ENCODE peak calls at places on chromosomes 5 and 9, in nine cellular contexts. D, Z, S, Q, E, J, V, W and T are unnamed samples.

GRCh38 chr5:154771383-154771901 is 16.3 kb downstream of the LARP1 start:
- DNase-seq in D (peak), Z (no peak), S (peak), Q (peak), E (no peak), J (no peak), V (peak), W (peak), T (no peak)

GRCh38 chr5:78482948-78483347 is 122.5 kb downstream of the SCAMP1 start:
- DNase-seq in D (no peak), Z (no peak), S (no peak), Q (no peak), E (no peak), J (no peak), V (no peak), W (no peak), T (no peak)

GRCh38 chr5:147168578-147169327 is 66.1 kb upstream of the STK32A start:
- DNase-seq in D (no peak), Z (no peak), S (no peak), Q (no peak), E (no peak), J (no peak), V (no peak), W (no peak), T (no peak)

GRCh38 chr5:180129291-180130190 is 58.0 kb upstream of the RNF130 start:
- DNase-seq in D (peak), Z (no peak), S (no peak), Q (no peak), E (no peak), J (no peak), V (no peak), W (no peak), T (peak)

GRCh38 chr9:120264528-120264927 is 315.4 kb downstream of the CDK5RAP2 start:
- DNase-seq in D (no peak), Z (no peak), S (no peak), Q (no peak), E (no peak), J (no peak), V (no peak), W (no peak), T (no peak)

GRCh38 chr9:80885894-80886293 is 803.5 kb downstream of the TLE1 start:
- DNase-seq in D (no peak), Z (no peak), S (no peak), Q (peak), E (peak), J (no peak), V (no peak), W (peak), T (peak)

GRCh38 chr9:134922932-134923240 is 5.2 kb upstream of the FCN1 start:
- DNase-seq in D (no peak), Z (no peak), S (no peak), Q (no peak), E (no peak), J (no peak), V (no peak), W (no peak), T (no peak)

GRCh38 chr5:17355585-17356346 is 138.3 kb downstream of the BASP1 start:
- DNase-seq in D (no peak), Z (no peak), S (peak), Q (no peak), E (peak), J (no peak), V (no peak), W (no peak), T (no peak)

GRCh38 chr9:32589083-32589713 is 16.2 kb upstream of the NDUFB6 start:
- DNase-seq in D (peak), Z (no peak), S (no peak), Q (peak), E (peak), J (no peak), V (no peak), W (peak), T (no peak)

GRCh38 chr5:16492398-16493175 is 27.0 kb upstream of the ZNF622 start:
- DNase-seq in D (peak), Z (no peak), S (peak), Q (no peak), E (peak), J (no peak), V (no peak), W (peak), T (no peak)

GRCh38 chr9:76290555-76290954 is 103.7 kb downstream of the RFK start:
- DNase-seq in D (no peak), Z (no peak), S (no peak), Q (no peak), E (no peak), J (no peak), V (no peak), W (no peak), T (no peak)

GRCh38 chr9:91836515-91836914 is 113.5 kb downstream of the ROR2 start:
- DNase-seq in D (no peak), Z (no peak), S (no peak), Q (no peak), E (no peak), J (no peak), V (no peak), W (no peak), T (no peak)

GRCh38 chr5:124599048-124599973 is 147.1 kb downstream of the ZNF608 start:
- DNase-seq in D (peak), Z (no peak), S (no peak), Q (peak), E (peak), J (no peak), V (no peak), W (peak), T (peak)

GRCh38 chr5:174794941-174795672 is 70.7 kb downstream of the MSX2 start:
- DNase-seq in D (no peak), Z (no peak), S (peak), Q (no peak), E (no peak), J (no peak), V (no peak), W (no peak), T (no peak)

GRCh38 chr5:117713585-117714198 is 1139.1 kb upstream of the SEMA6A start:
- DNase-seq in D (no peak), Z (no peak), S (no peak), Q (no peak), E (no peak), J (no peak), V (peak), W (no peak), T (no peak)

GRCh38 chr9:34501889-34502425 is 20.8 kb downstream of the ENHO start:
- DNase-seq in D (peak), Z (no peak), S (peak), Q (peak), E (peak), J (no peak), V (no peak), W (peak), T (peak)

GRCh38 chr9:12916037-12916436 is 141.2 kb downstream of the LURAP1L start:
- DNase-seq in D (peak), Z (no peak), S (no peak), Q (peak), E (no peak), J (no peak), V (peak), W (peak), T (no peak)

GRCh38 chr9:30120654-30121053 is 2263.8 kb upstream of the ACO1 start:
- DNase-seq in D (no peak), Z (no peak), S (no peak), Q (no peak), E (no peak), J (no peak), V (no peak), W (no peak), T (no peak)

GRCh38 chr5:59088546-59088945 is 505.7 kb downstream of the RAB3C start:
- DNase-seq in D (no peak), Z (no peak), S (no peak), Q (no peak), E (no peak), J (no peak), V (no peak), W (no peak), T (no peak)

GRCh38 chr9:2576631-2577030 is 45.0 kb upstream of the VLDLR start:
- DNase-seq in D (no peak), Z (no peak), S (no peak), Q (no peak), E (peak), J (no peak), V (no peak), W (no peak), T (no peak)

GRCh38 chr9:126397056-126397455 is 70.4 kb downstream of the MVB12B start:
- DNase-seq in D (no peak), Z (peak), S (no peak), Q (no peak), E (no peak), J (peak), V (no peak), W (no peak), T (no peak)

GRCh38 chr5:127766556-127767335 is 63.6 kb downstream of the CCDC192 start:
- DNase-seq in D (no peak), Z (no peak), S (no peak), Q (no peak), E (no peak), J (no peak), V (no peak), W (no peak), T (no peak)

GRCh38 chr5:60844429-60844890 is 391 bp upstream of the ELOVL7 start:
- DNase-seq in D (no peak), Z (no peak), S (no peak), Q (no peak), E (no peak), J (no peak), V (no peak), W (peak), T (no peak)

GRCh38 chr5:14097998-14098471 is 45.1 kb upstream of the TRIO start:
- DNase-seq in D (peak), Z (no peak), S (peak), Q (no peak), E (peak), J (no peak), V (no peak), W (no peak), T (no peak)

GRCh38 chr5:94288937-94289336 is 329.5 kb downstream of the KIAA0825 start:
- DNase-seq in D (peak), Z (no peak), S (peak), Q (no peak), E (peak), J (no peak), V (no peak), W (no peak), T (no peak)

GRCh38 chr5:134124289-134125194 is 10.1 kb downstream of the TCF7 start:
- DNase-seq in D (peak), Z (no peak), S (peak), Q (no peak), E (peak), J (no peak), V (no peak), W (no peak), T (no peak)

GRCh38 chr9:115944166-115944948 is 209.2 kb upstream of the PAPPA start:
- DNase-seq in D (peak), Z (no peak), S (peak), Q (peak), E (no peak), J (no peak), V (no peak), W (peak), T (no peak)

GRCh38 chr9:76045217-76045616 is 154.7 kb downstream of the PCSK5 start:
- DNase-seq in D (no peak), Z (no peak), S (no peak), Q (peak), E (no peak), J (no peak), V (no peak), W (no peak), T (no peak)

GRCh38 chr5:124932791-124933600 is 186.6 kb upstream of the ZNF608 start:
- DNase-seq in D (no peak), Z (no peak), S (peak), Q (no peak), E (no peak), J (no peak), V (no peak), W (no peak), T (no peak)

GRCh38 chr9:22037954-22038690 is 29.0 kb upstream of the CDKN2B start:
- DNase-seq in D (peak), Z (no peak), S (no peak), Q (no peak), E (peak), J (no peak), V (no peak), W (peak), T (no peak)

GRCh38 chr9:119500072-119500771 is 131.0 kb upstream of the BRINP1 start:
- DNase-seq in D (no peak), Z (no peak), S (no peak), Q (no peak), E (no peak), J (no peak), V (no peak), W (no peak), T (no peak)

GRCh38 chr5:64869419-64869818 is 100.7 kb downstream of the CWC27 start:
- DNase-seq in D (peak), Z (no peak), S (peak), Q (no peak), E (peak), J (no peak), V (peak), W (no peak), T (no peak)

GRCh38 chr9:108727580-108728056 is 128.2 kb downstream of the ACTL7B start:
- DNase-seq in D (no peak), Z (no peak), S (no peak), Q (peak), E (no peak), J (no peak), V (no peak), W (peak), T (peak)

GRCh38 chr9:126009047-126009446 is 261.9 kb downstream of the PBX3 start:
- DNase-seq in D (no peak), Z (no peak), S (no peak), Q (no peak), E (no peak), J (no peak), V (no peak), W (no peak), T (no peak)

GRCh38 chr5:128199104-128199503 is 115.5 kb downstream of the SLC12A2 start:
- DNase-seq in D (no peak), Z (no peak), S (no peak), Q (no peak), E (peak), J (no peak), V (no peak), W (no peak), T (no peak)

GRCh38 chr5:172897691-172898512 is 61.3 kb upstream of the RPL26L1 start:
- DNase-seq in D (peak), Z (no peak), S (peak), Q (no peak), E (peak), J (no peak), V (peak), W (no peak), T (no peak)

GRCh38 chr5:59745422-59745863 is 148.1 kb downstream of the PDE4D start:
- DNase-seq in D (peak), Z (no peak), S (peak), Q (peak), E (peak), J (no peak), V (no peak), W (peak), T (no peak)

GRCh38 chr9:104586496-104587180 is 12.6 kb downstream of the OR13C5 start:
- DNase-seq in D (no peak), Z (no peak), S (peak), Q (no peak), E (no peak), J (no peak), V (no peak), W (no peak), T (no peak)